ENCODE peak calls at places on chromosome 12, in five cellular contexts. T is PC-9, Z is neural crest cell, Q is fibroblast of lung, D is ovary. W is an unnamed sample.
A peak's percentile ranks its signal among the peaks of the same experiment; 100 is the strongest.

GRCh38 chr12:111578276-111578970 is 20.7 kb downstream of the ATXN2 start:
- DNase-seq in T (peak; percentile 34), Z (no peak), Q (peak; percentile 59), D (no peak), W (peak; percentile 68)

GRCh38 chr12:50936821-50937220 is 15.5 kb upstream of the HIGD1C start:
- DNase-seq in T (no peak), Z (no peak), Q (no peak), D (no peak), W (no peak)

GRCh38 chr12:75641031-75641780 is 129.8 kb upstream of the KRR1 start:
- DNase-seq in T (peak; percentile 13), Z (no peak), Q (peak; percentile 50), D (no peak), W (peak; percentile 66)

GRCh38 chr12:122946690-122947271 is 19.5 kb downstream of the ABCB9 start:
- DNase-seq in T (peak; percentile 87), Z (no peak), Q (peak; percentile 99), D (peak; percentile 51), W (peak; percentile 100)

GRCh38 chr12:11967356-11968040 is 103.2 kb upstream of the BCL2L14 start:
- DNase-seq in T (no peak), Z (no peak), Q (no peak), D (no peak), W (no peak)

GRCh38 chr12:25552681-25553080 is 402 bp downstream of the LMNTD1 start:
- DNase-seq in T (no peak), Z (no peak), Q (no peak), D (no peak), W (peak; percentile 88)

GRCh38 chr12:54394281-54394719 is 9.8 kb upstream of the ZNF385A start:
- DNase-seq in T (peak; percentile 43), Z (peak; percentile 60), Q (peak; percentile 72), D (no peak), W (peak; percentile 51)

GRCh38 chr12:11477110-11477509 is 81.7 kb upstream of the PRB2 start:
- DNase-seq in T (no peak), Z (no peak), Q (no peak), D (no peak), W (no peak)

GRCh38 chr12:52148541-52149181 is 43.2 kb downstream of the KRT80 start:
- DNase-seq in T (peak; percentile 98), Z (no peak), Q (no peak), D (no peak), W (no peak)

GRCh38 chr12:116200812-116201211 is 76.7 kb downstream of the MED13L start:
- DNase-seq in T (no peak), Z (no peak), Q (peak; percentile 30), D (no peak), W (peak; percentile 62)

GRCh38 chr12:53402871-53403270 is 20.8 kb upstream of the AMHR2 start:
- DNase-seq in T (no peak), Z (no peak), Q (no peak), D (peak; percentile 35), W (no peak)

GRCh38 chr12:12467701-12468218 is 94.9 kb downstream of the DUSP16 start:
- DNase-seq in T (no peak), Z (no peak), Q (peak; percentile 35), D (peak; percentile 20), W (no peak)

GRCh38 chr12:5554711-5555110 is 122.8 kb downstream of the NTF3 start:
- DNase-seq in T (no peak), Z (no peak), Q (no peak), D (no peak), W (no peak)

GRCh38 chr12:32146074-32146873 is 39.6 kb downstream of the BICD1 start:
- DNase-seq in T (no peak), Z (no peak), Q (no peak), D (no peak), W (no peak)

GRCh38 chr12:27366621-27367020 is 34.0 kb downstream of the BMAL2 start:
- DNase-seq in T (no peak), Z (no peak), Q (no peak), D (no peak), W (no peak)

GRCh38 chr12:53798575-53798974 is 46.8 kb upstream of the CISTR start:
- DNase-seq in T (peak; percentile 40), Z (no peak), Q (no peak), D (no peak), W (peak; percentile 55)

GRCh38 chr12:3445127-3445978 is 45.6 kb upstream of the PRMT8 start:
- DNase-seq in T (no peak), Z (no peak), Q (no peak), D (no peak), W (no peak)

GRCh38 chr12:123861392-123861791 is 99.3 kb downstream of the DNAH10 start:
- DNase-seq in T (no peak), Z (no peak), Q (no peak), D (no peak), W (no peak)

GRCh38 chr12:130572553-130572952 is 143.5 kb downstream of the RIMBP2 start:
- DNase-seq in T (no peak), Z (no peak), Q (no peak), D (no peak), W (no peak)

GRCh38 chr12:75814856-75815754 is 216.5 kb downstream of the PHLDA1 start:
- DNase-seq in T (peak; percentile 18), Z (no peak), Q (peak; percentile 99), D (no peak), W (peak; percentile 93)

GRCh38 chr12:65533177-65533883 is 254.8 kb downstream of the MSRB3 start:
- DNase-seq in T (no peak), Z (no peak), Q (peak; percentile 78), D (no peak), W (peak; percentile 54)

GRCh38 chr12:124829008-124829707 is 34.5 kb downstream of the SCARB1 start:
- DNase-seq in T (peak; percentile 66), Z (no peak), Q (peak; percentile 87), D (no peak), W (peak; percentile 96)

GRCh38 chr12:10982244-10982643 is 4.5 kb downstream of the TAS2R50 start:
- DNase-seq in T (no peak), Z (no peak), Q (no peak), D (no peak), W (no peak)

GRCh38 chr12:130041983-130042812 is 120.1 kb upstream of the FZD10 start:
- DNase-seq in T (no peak), Z (peak; percentile 94), Q (no peak), D (no peak), W (no peak)

GRCh38 chr12:30019386-30020140 is 235.8 kb upstream of the TMTC1 start:
- DNase-seq in T (no peak), Z (no peak), Q (no peak), D (no peak), W (peak; percentile 17)

GRCh38 chr12:30025317-30025716 is 241.6 kb upstream of the TMTC1 start:
- DNase-seq in T (no peak), Z (no peak), Q (no peak), D (no peak), W (no peak)

GRCh38 chr12:30023186-30023585 is 239.4 kb upstream of the TMTC1 start:
- DNase-seq in T (no peak), Z (no peak), Q (peak; percentile 15), D (no peak), W (no peak)

GRCh38 chr12:30016656-30017055 is 232.9 kb upstream of the TMTC1 start:
- DNase-seq in T (no peak), Z (no peak), Q (no peak), D (no peak), W (no peak)

DNA sequence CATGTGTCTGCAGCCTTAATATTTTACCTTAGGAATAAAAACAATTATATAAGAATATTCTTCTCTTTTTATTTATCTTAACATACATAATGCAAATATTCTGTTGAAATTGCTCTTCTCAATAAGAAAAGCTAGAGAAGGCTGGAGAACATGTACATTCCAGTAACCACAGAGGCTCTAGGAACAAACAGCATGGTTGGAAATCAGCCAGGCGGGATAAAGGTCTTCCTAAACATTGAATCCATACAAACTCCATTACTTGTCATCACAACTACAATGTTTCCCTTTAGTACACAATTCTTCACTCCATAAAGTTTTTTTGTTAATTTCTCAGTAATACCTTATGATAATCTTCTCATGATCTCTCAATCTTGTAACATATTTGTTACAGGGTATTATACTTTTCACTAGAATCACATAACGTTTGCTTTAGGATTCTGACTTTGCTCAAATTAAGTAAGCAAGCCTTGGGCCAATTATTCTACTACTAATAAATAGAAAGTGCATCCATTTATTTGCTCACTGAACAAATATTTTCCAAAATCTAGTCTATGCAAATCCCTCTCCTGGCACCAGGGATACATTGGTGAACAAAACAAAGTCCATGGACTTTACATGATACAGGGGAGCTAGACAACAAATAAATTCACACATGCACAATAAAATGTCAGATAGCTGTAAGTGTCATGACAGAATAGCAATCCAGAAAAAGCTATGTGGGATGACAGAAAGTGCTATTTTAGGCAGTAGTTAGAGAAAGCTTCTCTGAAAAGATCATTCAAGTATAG is 237.5 kb upstream of the TMTC1 start:
- DNase-seq in T (no peak), Z (no peak), Q (peak; percentile 84), D (no peak), W (peak; percentile 53)
- TF ChIP-seq CTCF in T (no peak), Z (no peak), Q (no peak), D (no peak), W (no peak)

DNA sequence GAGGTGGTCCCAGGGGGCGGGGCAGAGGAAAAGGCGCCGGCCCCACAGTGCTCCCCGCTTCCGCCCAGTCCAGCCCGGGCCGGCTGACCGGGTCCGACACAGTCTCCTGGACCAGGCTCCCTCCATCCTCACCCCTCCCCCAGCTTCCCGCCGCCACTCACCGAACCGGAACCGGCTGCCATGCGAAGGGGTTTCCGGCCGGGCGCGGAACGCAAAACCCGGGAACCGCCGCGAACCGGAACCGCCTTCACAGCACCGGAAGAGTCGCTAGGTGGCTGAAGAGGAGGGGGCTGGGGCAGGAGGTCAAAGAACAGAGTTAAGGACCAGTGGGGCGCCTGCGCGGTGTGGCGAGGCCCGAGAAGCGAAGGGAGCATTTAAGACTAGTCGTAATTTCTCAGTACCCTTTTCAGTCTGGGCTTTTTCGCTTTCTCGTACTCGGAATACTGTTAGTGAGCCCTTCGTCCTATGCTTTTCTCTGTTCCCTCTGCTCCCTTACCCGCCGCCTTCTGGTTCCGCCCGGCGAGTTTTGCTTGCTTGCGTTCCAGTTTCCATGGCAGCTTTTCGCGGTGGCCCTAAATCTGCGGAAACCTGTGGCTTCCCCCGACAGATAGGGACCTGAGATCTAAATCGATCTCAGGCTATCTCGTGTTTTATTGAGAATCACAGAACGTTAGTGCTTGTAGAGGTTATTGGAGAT is at the start of gene SENP1:
- DNase-seq in T (peak; percentile 84), Z (peak; percentile 78), Q (peak; percentile 91), D (peak; percentile 87), W (peak; percentile 85)
- TF ChIP-seq CTCF in T (no peak), Z (peak; percentile 26), Q (peak; percentile 14), D (peak; percentile 48), W (peak; percentile 12)

GRCh38 chr12:80282226-80282625 is 161.8 kb upstream of the PTPRQ start:
- DNase-seq in T (no peak), Z (no peak), Q (no peak), D (no peak), W (no peak)

GRCh38 chr12:80277732-80278131 is 166.3 kb upstream of the PTPRQ start:
- DNase-seq in T (no peak), Z (no peak), Q (no peak), D (no peak), W (no peak)

GRCh38 chr12:80282761-80283160 is 161.3 kb upstream of the PTPRQ start:
- DNase-seq in T (no peak), Z (no peak), Q (peak; percentile 19), D (no peak), W (peak; percentile 67)
- TF ChIP-seq CTCF in T (no peak), Z (no peak), Q (no peak), D (no peak), W (no peak)

DNA sequence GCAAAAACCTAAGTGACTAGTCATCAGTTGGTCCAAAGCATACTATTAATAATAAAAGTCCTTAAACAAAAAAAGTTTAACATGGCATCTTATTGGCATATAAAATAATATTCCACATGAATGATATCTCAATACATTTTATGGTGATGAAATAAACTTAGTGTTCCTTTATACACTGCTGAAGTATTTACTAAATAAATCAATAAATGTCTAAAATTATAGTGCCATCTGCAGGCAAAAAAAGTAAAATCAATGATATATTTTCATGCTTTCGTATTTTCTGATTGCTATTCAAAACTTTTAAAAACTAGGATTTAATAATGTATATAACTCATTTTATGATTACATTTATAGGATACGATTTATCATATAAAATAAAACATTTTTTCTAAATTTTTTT is 30.5 kb downstream of the PUS7L start:
- DNase-seq in T (no peak), Z (no peak), Q (peak; percentile 33), D (no peak), W (no peak)
- TF ChIP-seq CTCF in T (peak; percentile 63), Z (peak; percentile 69), Q (no peak), D (no peak), W (no peak)